ENCODE peak calls at places on chromosomes 13 and 19, in four cellular contexts. U is glutamatergic neuron; M is naive thymus-derived CD4-positive, alpha-beta T cell; Y is stimulated activated CD8-positive, alpha-beta memory T cell treated with anti-CD3 and anti-CD28 coated beads, Interleukin-4, amount 100 ng/mL, for 1 hour. X is an unnamed sample.

GRCh38 chr13:53201454-53202225 is 173.0 kb downstream of the OLFM4 start:
- DNase-seq in U (peak), M (no peak), Y (no peak), X (no peak)

GRCh38 chr13:51955281-51955771 is 55.9 kb downstream of the ATP7B start:
- DNase-seq in U (no peak), M (no peak), Y (no peak), X (no peak)

GRCh38 chr19:46000497-46001246 is 5.4 kb downstream of the CCDC61 start:
- DNase-seq in U (peak), M (peak), Y (peak), X (peak)

GRCh38 chr13:41502676-41503075 is 45.3 kb downstream of the RGCC start:
- DNase-seq in U (no peak), M (peak), Y (no peak), X (peak)

GRCh38 chr19:3025516-3025890 is 3.6 kb downstream of the TLE2 start:
- DNase-seq in U (no peak), M (no peak), Y (no peak), X (no peak)

GRCh38 chr13:111116830-111117229 is 1.7 kb downstream of the ARHGEF7 start:
- DNase-seq in U (no peak), M (no peak), Y (no peak), X (no peak)

GRCh38 chr19:7595466-7596133 is at the start of gene CAMSAP3:
- DNase-seq in U (peak), M (peak), Y (no peak), X (peak)

GRCh38 chr19:46009530-46010510 is 13.0 kb downstream of the PGLYRP1 start:
- DNase-seq in U (peak), M (peak), Y (peak), X (peak)

GRCh38 chr19:29785955-29786589 is 25.7 kb upstream of the CCNE1 start:
- DNase-seq in U (no peak), M (no peak), Y (no peak), X (no peak)

GRCh38 chr13:111853146-111853545 is 213.8 kb upstream of the SOX1 start:
- DNase-seq in U (no peak), M (no peak), Y (no peak), X (no peak)

GRCh38 chr19:13984875-13985741 is 21.0 kb downstream of the RFX1 start:
- DNase-seq in U (no peak), M (peak), Y (no peak), X (peak)

GRCh38 chr13:34076943-34077703 is 259.2 kb downstream of the RFC3 start:
- DNase-seq in U (no peak), M (no peak), Y (no peak), X (peak)

X was measured in SW480.